ENCODE peak calls at places on chromosomes 1 and 21, in eight cellular contexts. M is kidney epithelial cell; E is AG08395; B is NCI-H2029 treated with DMSO at 0.1 percent for 48 hours; W is fibroblast of mammary gland; S is stimulated activated CD4-positive, alpha-beta T cell treated with anti-CD3 and anti-CD28 coated beads, Interleukin-15, amount 100 ng/mL, for 24 hours; Q is activated CD4-positive, alpha-beta T cell treated with anti-CD3 and anti-CD28 coated beads, Interleukin-2, amount 50 U/mL, for 4 hours; T is foreskin fibroblast. Z is an unnamed sample.

GRCh38 chr21:40672602-40673001 is 174.4 kb downstream of the DSCAM start:
- DNase-seq in Q (no peak), W (no peak), S (no peak), E (no peak), M (no peak), T (no peak), B (no peak), Z (no peak)

GRCh38 chr1:53449693-53450092 is 9.5 kb upstream of the DMRTB1 start:
- DNase-seq in T (no peak), S (no peak), Q (no peak), E (no peak), W (no peak), B (no peak), M (no peak), Z (no peak)

GRCh38 chr1:114153621-114154145 is at the start of gene SYT6:
- DNase-seq in W (no peak), T (peak), E (no peak), S (peak), M (no peak), B (no peak), Q (no peak), Z (no peak)

GRCh38 chr21:35366348-35367085 is 317.4 kb upstream of the RUNX1 start:
- DNase-seq in B (no peak), Q (no peak), M (no peak), W (peak), S (no peak), E (peak), T (peak), Z (no peak)

GRCh38 chr1:205271745-205272144 is 44.0 kb downstream of the TMCC2 start:
- DNase-seq in W (no peak), Q (no peak), M (no peak), T (no peak), E (no peak), S (no peak), B (no peak), Z (no peak)

GRCh38 chr1:202107321-202107761 is 15.4 kb upstream of the GPR37L1 start:
- DNase-seq in M (no peak), T (no peak), S (no peak), W (no peak), E (no peak), B (peak), Q (no peak), Z (no peak)

GRCh38 chr1:37946703-37947360 is at the start of gene INPP5B:
- DNase-seq in M (peak), S (peak), Q (peak), T (peak), W (peak), E (peak), B (peak), Z (peak)

GRCh38 chr1:78743626-78744025 is 94.0 kb downstream of the IFI44 start:
- DNase-seq in M (no peak), T (peak), W (peak), E (peak), S (no peak), B (no peak), Q (no peak), Z (no peak)

GRCh38 chr1:203173566-203173965 is 2.1 kb downstream of the MYBPH start:
- DNase-seq in M (no peak), W (no peak), S (no peak), B (no peak), Q (no peak), E (no peak), T (no peak), Z (peak)

GRCh38 chr1:243496806-243497205 is 241.0 kb downstream of the SDCCAG8 start:
- DNase-seq in E (no peak), W (no peak), T (no peak), Q (no peak), B (no peak), M (no peak), S (no peak), Z (no peak)

GRCh38 chr1:42889264-42889663 is 42.9 kb downstream of the ZNF691 start:
- DNase-seq in W (no peak), S (no peak), E (no peak), T (no peak), M (no peak), Q (no peak), B (no peak), Z (no peak)

GRCh38 chr1:38046333-38046883 is at the start of gene POU3F1:
- DNase-seq in B (no peak), S (peak), W (no peak), M (no peak), T (no peak), E (no peak), Q (no peak), Z (no peak)

GRCh38 chr1:168285419-168285790 is 4.7 kb downstream of the TBX19 start:
- DNase-seq in M (peak), Q (no peak), W (no peak), E (no peak), S (no peak), B (no peak), T (no peak), Z (no peak)

GRCh38 chr1:208189183-208189582 is 55.0 kb downstream of the PLXNA2 start:
- DNase-seq in B (no peak), W (no peak), E (no peak), T (no peak), S (no peak), M (no peak), Q (no peak), Z (no peak)

GRCh38 chr1:116144151-116144550 is 33.0 kb downstream of the MAB21L3 start:
- DNase-seq in B (no peak), S (no peak), T (no peak), M (no peak), E (no peak), Q (no peak), W (no peak), Z (no peak)

GRCh38 chr1:112285808-112286207 is 110.2 kb upstream of the CTTNBP2NL start:
- DNase-seq in B (no peak), M (no peak), Q (no peak), S (no peak), W (no peak), T (no peak), E (no peak), Z (no peak)

GRCh38 chr1:205374205-205375078 is 17.7 kb upstream of the KLHDC8A start:
- DNase-seq in S (no peak), E (peak), B (peak), Q (no peak), M (peak), T (peak), W (peak), Z (no peak)

GRCh38 chr1:32291145-32291707 is 657 bp upstream of the HDAC1 start:
- DNase-seq in B (no peak), W (peak), S (no peak), M (no peak), Q (no peak), T (peak), E (peak), Z (no peak)

GRCh38 chr1:68140536-68140935 is 90.1 kb upstream of the DIRAS3 start:
- DNase-seq in T (no peak), E (no peak), B (no peak), W (no peak), Q (no peak), M (no peak), S (no peak), Z (no peak)

GRCh38 chr1:95437011-95437410 is 203.0 kb downstream of the RWDD3 start:
- DNase-seq in Q (no peak), S (no peak), E (no peak), T (no peak), B (no peak), M (no peak), W (no peak), Z (no peak)

GRCh38 chr1:36322085-36322785 is 1.2 kb downstream of the EVA1B start:
- DNase-seq in M (no peak), T (peak), E (no peak), Q (no peak), B (no peak), W (peak), S (no peak), Z (no peak)

GRCh38 chr1:205575294-205575885 is 56.4 kb downstream of the ELK4 start:
- DNase-seq in E (no peak), W (no peak), B (no peak), T (no peak), M (no peak), Q (no peak), S (no peak), Z (no peak)

GRCh38 chr1:71859806-71860205 is 422.5 kb downstream of the NEGR1 start:
- DNase-seq in E (no peak), W (no peak), B (no peak), S (no peak), M (no peak), Q (no peak), T (no peak), Z (no peak)

GRCh38 chr1:219318826-219319225 is 145.1 kb downstream of the LYPLAL1 start:
- DNase-seq in M (no peak), B (no peak), T (no peak), Q (no peak), S (no peak), E (no peak), W (no peak), Z (no peak)

GRCh38 chr1:240329443-240329842 is 237.8 kb downstream of the FMN2 start:
- DNase-seq in T (no peak), E (no peak), W (no peak), B (no peak), M (no peak), S (no peak), Q (no peak), Z (no peak)

GRCh38 chr1:115158181-115158580 is 68.9 kb upstream of the TSPAN2 start:
- DNase-seq in T (peak), B (no peak), M (no peak), E (peak), S (no peak), W (peak), Q (no peak), Z (no peak)

GRCh38 chr1:66570196-66570595 is 36.2 kb downstream of the SGIP1 start:
- DNase-seq in T (no peak), M (peak), B (no peak), S (no peak), E (no peak), W (no peak), Q (no peak), Z (no peak)

GRCh38 chr1:145949219-145949618 is 8.6 kb downstream of the LIX1L start:
- DNase-seq in W (peak), B (no peak), M (no peak), T (peak), Q (no peak), S (no peak), E (no peak), Z (no peak)

GRCh38 chr1:167453156-167453555 is 65.2 kb downstream of the CD247 start:
- DNase-seq in B (no peak), M (no peak), Q (no peak), T (no peak), E (no peak), S (no peak), W (no peak), Z (no peak)

Z was measured in D721Med.